ENCODE peak calls at places on chromosomes 2 and 18, in four cellular contexts. A is body of pancreas, S is neural crest cell, X is NCI-H748 treated with DMSO at 0.1 percent for 48 hours. G is an unnamed sample.

GRCh38 chr2:207015901-207016300 is 76.6 kb downstream of the CPO start:
- DNase-seq in A (no peak), S (no peak), X (no peak), G (no peak)

GRCh38 chr2:203535784-203536590 is 886 bp upstream of the RAPH1 start:
- DNase-seq in A (no peak), S (no peak), X (peak), G (no peak)

GRCh38 chr2:64838817-64839216 is 150.4 kb upstream of the SLC1A4 start:
- DNase-seq in A (no peak), S (no peak), X (no peak), G (no peak)

GRCh38 chr2:54575379-54575888 is 119.3 kb downstream of the SPTBN1 start:
- DNase-seq in A (no peak), S (no peak), X (peak), G (no peak)

GRCh38 chr18:74142251-74142650 is 5.4 kb downstream of the FBXO15 start:
- DNase-seq in A (no peak), S (no peak), X (no peak), G (no peak)

GRCh38 chr2:5473596-5473995 is 218.6 kb upstream of the SOX11 start:
- DNase-seq in A (no peak), S (no peak), X (no peak), G (no peak)

GRCh38 chr2:109402180-109402579 is 211.6 kb downstream of the SEPTIN10 start:
- DNase-seq in A (no peak), S (no peak), X (no peak), G (no peak)

GRCh38 chr18:63262369-63263335 is 56.9 kb downstream of the BCL2 start:
- DNase-seq in A (no peak), S (no peak), X (no peak), G (no peak)

GRCh38 chr2:134391751-134392160 is 137.9 kb downstream of the MGAT5 start:
- DNase-seq in A (no peak), S (no peak), X (no peak), G (no peak)

GRCh38 chr2:19086351-19086750 is 272.1 kb downstream of the OSR1 start:
- DNase-seq in A (no peak), S (no peak), X (no peak), G (no peak)

GRCh38 chr2:29317801-29318485 is 202.7 kb downstream of the CLIP4 start:
- DNase-seq in A (no peak), S (no peak), X (no peak), G (no peak)

GRCh38 chr2:142037744-142038143 is 93.1 kb downstream of the LRP1B start:
- DNase-seq in A (no peak), S (no peak), X (no peak), G (no peak)

GRCh38 chr2:136185991-136186771 is 68.2 kb upstream of the CXCR4 start:
- DNase-seq in A (no peak), S (no peak), X (no peak), G (no peak)

GRCh38 chr2:37588316-37588777 is 83.1 kb downstream of the CDC42EP3 start:
- DNase-seq in A (peak), S (no peak), X (no peak), G (no peak)

GRCh38 chr2:103667335-103667884 is 905.6 kb downstream of the TMEM182 start:
- DNase-seq in A (no peak), S (no peak), X (no peak), G (no peak)

GRCh38 chr18:31015715-31016459 is 26.7 kb downstream of the DSC3 start:
- DNase-seq in A (no peak), S (no peak), X (no peak), G (no peak)

GRCh38 chr2:36059684-36060083 is 295.9 kb upstream of the CRIM1 start:
- DNase-seq in A (no peak), S (no peak), X (no peak), G (no peak)

GRCh38 chr2:97760480-97761049 is 47.2 kb downstream of the ZAP70 start:
- DNase-seq in A (no peak), S (no peak), X (no peak), G (no peak)

GRCh38 chr2:36952748-36953197 is 13.6 kb downstream of the STRN start:
- DNase-seq in A (peak), S (no peak), X (no peak), G (no peak)

GRCh38 chr2:74206180-74206688 is 7.8 kb downstream of the MTHFD2 start:
- DNase-seq in A (no peak), S (no peak), X (no peak), G (no peak)

GRCh38 chr2:17540813-17541513 is 467 bp downstream of the VSNL1 start:
- DNase-seq in A (no peak), S (no peak), X (no peak), G (no peak)

GRCh38 chr2:4039999-4040398 is 336.6 kb downstream of the DCDC2C start:
- DNase-seq in A (no peak), S (no peak), X (no peak), G (no peak)

G was measured in left lobe of liver.